ENCODE peak calls at places on chromosomes 2 and 18, in four cellular contexts. W is naive thymus-derived CD4-positive, alpha-beta T cell; C is breast epithelium; F is CD4-positive, CD25-positive, alpha-beta regulatory T cell. P is an unnamed sample.

GRCh38 chr2:7539077-7539476 is 621.9 kb downstream of the RNF144A start:
- DNase-seq in W (no peak), C (no peak), F (no peak), P (no peak)

GRCh38 chr2:157256621-157257020 is 884 bp upstream of the GALNT5 start:
- DNase-seq in W (no peak), C (no peak), F (no peak), P (no peak)

GRCh38 chr2:105439130-105439529 is 40.3 kb upstream of the FHL2 start:
- DNase-seq in W (no peak), C (no peak), F (no peak), P (no peak)

GRCh38 chr18:14969507-14969906 is 221.5 kb downstream of the ANKRD30B start:
- DNase-seq in W (no peak), C (no peak), F (no peak), P (no peak)

GRCh38 chr2:214529021-214529420 is 118.2 kb downstream of the VWC2L start:
- DNase-seq in W (no peak), C (no peak), F (no peak), P (no peak)

GRCh38 chr2:112646102-112646719 is 472 bp downstream of the SLC20A1 start:
- DNase-seq in W (no peak), C (no peak), F (no peak), P (no peak)

GRCh38 chr2:233354971-233355574 is 779 bp downstream of the DGKD start:
- DNase-seq in W (peak), C (peak), F (no peak), P (no peak)

GRCh38 chr2:72893594-72894319 is 6.5 kb downstream of the SPR start:
- DNase-seq in W (peak), C (no peak), F (no peak), P (no peak)

GRCh38 chr2:3470166-3470651 is 49.1 kb downstream of the ADI1 start:
- DNase-seq in W (no peak), C (peak), F (no peak), P (peak)

GRCh38 chr2:54598347-54599325 is 124.8 kb upstream of the EML6 start:
- DNase-seq in W (no peak), C (no peak), F (no peak), P (no peak)

GRCh38 chr2:216446343-216446742 is 34.1 kb downstream of the SMARCAL1 start:
- DNase-seq in W (no peak), C (no peak), F (no peak), P (no peak)

GRCh38 chr2:233084488-233084887 is 24.3 kb downstream of the INPP5D start:
- DNase-seq in W (peak), C (peak), F (peak), P (no peak)

GRCh38 chr18:77105021-77105420 is 27.6 kb downstream of the MBP start:
- DNase-seq in W (no peak), C (no peak), F (no peak), P (no peak)

GRCh38 chr18:78805840-78806239 is 173.8 kb upstream of the SALL3 start:
- DNase-seq in W (no peak), C (no peak), F (no peak), P (no peak)

GRCh38 chr2:31317387-31317786 is 83.4 kb downstream of the EHD3 start:
- DNase-seq in W (no peak), C (no peak), F (no peak), P (no peak)

GRCh38 chr2:20106746-20107145 is 55.3 kb upstream of the LAPTM4A start:
- DNase-seq in W (peak), C (no peak), F (no peak), P (peak)

GRCh38 chr2:241036964-241037421 is 38.6 kb downstream of the SNED1 start:
- DNase-seq in W (no peak), C (no peak), F (no peak), P (no peak)

GRCh38 chr2:20164734-20165242 is 60.1 kb downstream of the SDC1 start:
- DNase-seq in W (no peak), C (no peak), F (no peak), P (no peak)

GRCh38 chr2:1542971-1543370 is 129.7 kb downstream of the TPO start:
- DNase-seq in W (no peak), C (peak), F (no peak), P (no peak)

GRCh38 chr2:25314514-25315315 is 27.0 kb downstream of the DNMT3A start:
- DNase-seq in W (peak), C (no peak), F (peak), P (peak)

GRCh38 chr2:213306320-213306942 is 22.2 kb downstream of the SPAG16 start:
- DNase-seq in W (no peak), C (no peak), F (no peak), P (no peak)

GRCh38 chr2:8587251-8587791 is 94.5 kb upstream of the ID2 start:
- DNase-seq in W (no peak), C (no peak), F (no peak), P (no peak)

GRCh38 chr2:28415010-28415409 is 22.4 kb downstream of the FOSL2 start:
- DNase-seq in W (no peak), C (no peak), F (no peak), P (no peak)

GRCh38 chr2:36058953-36059352 is 296.6 kb upstream of the CRIM1 start:
- DNase-seq in W (no peak), C (no peak), F (no peak), P (no peak)

GRCh38 chr2:32061973-32062861 is 1.1 kb upstream of the SPAST start:
- DNase-seq in W (no peak), C (no peak), F (no peak), P (no peak)

GRCh38 chr2:163657257-163657656 is 78.6 kb downstream of the FIGN start:
- DNase-seq in W (no peak), C (no peak), F (no peak), P (no peak)

GRCh38 chr2:28102455-28102874 is 211.9 kb downstream of the BABAM2 start:
- DNase-seq in W (no peak), C (no peak), F (no peak), P (no peak)

GRCh38 chr2:240557808-240558207 is at the start of gene ANKMY1:
- DNase-seq in W (peak), C (no peak), F (peak), P (no peak)

GRCh38 chr2:5694016-5694690 is 2.0 kb downstream of the SOX11 start:
- DNase-seq in W (no peak), C (no peak), F (no peak), P (no peak)

GRCh38 chr18:1036926-1037325 is 132.3 kb downstream of the ADCYAP1 start:
- DNase-seq in W (no peak), C (no peak), F (no peak), P (no peak)

GRCh38 chr2:34910018-34910417 is 1310.9 kb upstream of the FAM98A start:
- DNase-seq in W (no peak), C (no peak), F (no peak), P (no peak)

GRCh38 chr2:241211276-241211675 is 22.8 kb downstream of the ANO7 start:
- DNase-seq in W (no peak), C (no peak), F (no peak), P (no peak)

GRCh38 chr2:142767847-142768246 is 109.6 kb upstream of the KYNU start:
- DNase-seq in W (no peak), C (no peak), F (no peak), P (no peak)

GRCh38 chr18:31977270-31977872 is 34.4 kb upstream of the TRAPPC8 start:
- DNase-seq in W (no peak), C (no peak), F (peak), P (peak)

GRCh38 chr2:72126186-72127100 is 21.2 kb downstream of the CYP26B1 start:
- DNase-seq in W (no peak), C (peak), F (no peak), P (no peak)

GRCh38 chr2:19244460-19245363 is 113.7 kb downstream of the OSR1 start:
- DNase-seq in W (no peak), C (no peak), F (no peak), P (no peak)

GRCh38 chr2:200317975-200318374 is 11.5 kb downstream of the SPATS2L start:
- DNase-seq in W (no peak), C (no peak), F (no peak), P (no peak)

GRCh38 chr2:162146906-162147305 is 5.1 kb downstream of the GCG start:
- DNase-seq in W (no peak), C (no peak), F (no peak), P (no peak)

GRCh38 chr2:121200419-121201315 is 84.3 kb downstream of the TFCP2L1 start:
- DNase-seq in W (no peak), C (no peak), F (no peak), P (no peak)

GRCh38 chr2:119429225-119430000 is 2.2 kb upstream of the TMEM37 start:
- DNase-seq in W (no peak), C (no peak), F (no peak), P (no peak)
- H3K27ac ChIP-seq in W (no peak), C (peak), F (no peak), P (no peak)

DNA sequence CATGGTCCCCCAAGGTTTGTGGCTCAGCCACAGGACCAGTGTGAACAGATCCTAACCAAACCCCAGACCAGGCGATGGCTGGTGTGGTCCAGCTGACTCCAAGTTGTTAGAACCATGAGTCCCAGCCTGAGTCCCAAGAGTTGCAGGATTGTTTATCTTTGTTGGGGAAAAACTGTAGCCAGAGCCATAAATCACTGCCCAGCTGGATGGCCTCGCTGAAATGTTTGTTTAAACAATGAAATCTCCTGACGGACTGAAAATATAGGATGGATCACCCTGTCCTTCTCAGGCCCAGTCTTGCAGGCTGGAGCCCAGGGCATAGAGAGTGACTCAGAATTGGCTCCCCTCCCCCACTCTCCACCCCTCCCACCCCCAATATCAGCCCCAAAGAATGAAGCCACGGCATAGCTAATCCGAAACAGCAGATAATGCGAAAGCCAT is 36.4 kb downstream of the PKDCC start:
- DNase-seq in W (no peak), C (no peak), F (no peak), P (no peak)
- H3K27ac ChIP-seq in W (no peak), C (no peak), F (no peak), P (no peak)

GRCh38 chr2:227551804-227552203 is 46.9 kb upstream of the SCYGR2 start:
- DNase-seq in W (no peak), C (no peak), F (no peak), P (no peak)

GRCh38 chr2:227545990-227546389 is 52.7 kb upstream of the SCYGR2 start:
- DNase-seq in W (no peak), C (no peak), F (no peak), P (no peak)
- H3K27ac ChIP-seq in W (no peak), C (no peak), F (no peak), P (no peak)

GRCh38 chr2:174967693-174968260 is 37.4 kb downstream of the CHN1 start:
- DNase-seq in W (no peak), C (no peak), F (no peak), P (no peak)

GRCh38 chr2:174967086-174967485 is 38.1 kb downstream of the CHN1 start:
- DNase-seq in W (no peak), C (no peak), F (no peak), P (no peak)

GRCh38 chr2:174970092-174970491 is 35.1 kb downstream of the CHN1 start:
- DNase-seq in W (no peak), C (no peak), F (no peak), P (no peak)

GRCh38 chr2:174971868-174972781 is 33.1 kb downstream of the CHN1 start:
- DNase-seq in W (no peak), C (no peak), F (no peak), P (no peak)

DNA sequence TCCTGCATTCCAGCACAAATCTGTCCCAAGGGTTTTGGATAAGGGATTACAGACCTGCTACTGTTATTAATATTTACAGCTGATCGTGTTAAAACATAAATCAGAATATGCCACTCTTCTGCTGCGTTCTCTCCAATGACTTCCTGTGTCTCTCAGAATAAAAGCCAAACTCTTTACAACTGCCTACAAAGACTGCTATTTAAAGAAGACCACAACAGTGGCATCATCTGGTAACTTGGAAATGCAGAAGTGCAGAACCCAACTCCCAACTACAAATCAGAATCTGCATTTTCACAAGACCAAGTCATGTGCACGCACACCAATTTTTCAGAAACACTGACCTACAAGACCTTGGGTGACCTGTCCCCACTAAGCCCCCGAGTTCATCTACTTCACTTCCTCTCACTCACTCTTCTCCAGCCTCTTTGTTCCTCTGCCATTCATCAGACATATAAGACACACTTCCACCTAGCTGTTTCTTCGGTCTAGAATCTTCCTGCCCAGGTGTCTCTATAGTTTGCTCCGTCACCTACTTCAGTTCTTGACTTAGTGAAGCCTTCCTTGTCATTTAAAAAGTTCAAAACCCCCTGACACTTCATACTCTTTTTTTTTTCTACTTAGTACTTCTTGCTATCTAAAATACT is 36.0 kb downstream of the CHN1 start:
- DNase-seq in W (no peak), C (no peak), F (no peak), P (no peak)
- H3K27ac ChIP-seq in W (no peak), C (no peak), F (no peak), P (no peak)

DNA sequence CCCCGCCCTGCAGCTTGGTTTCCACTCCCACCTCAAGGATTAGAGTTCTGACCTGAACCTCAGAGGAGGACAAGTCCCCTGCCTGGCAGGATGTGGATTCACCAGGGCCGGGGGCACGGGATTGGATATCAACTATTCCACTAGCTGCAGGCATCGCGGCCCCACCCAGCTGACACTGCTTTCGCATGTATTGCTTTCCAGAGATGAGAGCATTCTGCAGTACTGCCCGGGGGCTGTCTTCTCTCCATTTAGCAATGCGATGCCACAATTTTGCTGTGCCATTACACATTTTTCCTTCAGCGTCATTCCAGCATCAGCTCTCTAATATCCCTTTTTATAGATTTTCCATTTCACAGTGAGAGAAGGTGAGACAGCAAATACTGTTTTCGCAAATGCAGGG is 42.0 kb downstream of the CTIF start:
- DNase-seq in W (no peak), C (no peak), F (no peak), P (no peak)
- H3K27ac ChIP-seq in W (no peak), C (no peak), F (no peak), P (peak)

GRCh38 chr18:74806073-74806472 is 208.4 kb downstream of the ZNF407 start:
- DNase-seq in W (no peak), C (no peak), F (no peak), P (no peak)

GRCh38 chr18:74804677-74805076 is 207.0 kb downstream of the ZNF407 start:
- DNase-seq in W (no peak), C (no peak), F (no peak), P (no peak)

GRCh38 chr18:74800098-74800497 is 202.4 kb downstream of the ZNF407 start:
- DNase-seq in W (no peak), C (no peak), F (no peak), P (no peak)

GRCh38 chr18:74803769-74804168 is 206.1 kb downstream of the ZNF407 start:
- DNase-seq in W (no peak), C (no peak), F (no peak), P (no peak)

GRCh38 chr18:74803117-74803516 is 205.4 kb downstream of the ZNF407 start:
- DNase-seq in W (no peak), C (no peak), F (no peak), P (no peak)
- H3K27ac ChIP-seq in W (no peak), C (no peak), F (no peak), P (no peak)

GRCh38 chr2:69162121-69162520 is 149.1 kb downstream of the ANTXR1 start:
- DNase-seq in W (no peak), C (no peak), F (no peak), P (no peak)
- H3K27ac ChIP-seq in W (no peak), C (no peak), F (no peak), P (no peak)

GRCh38 chr2:43579275-43579981 is 16.4 kb downstream of the THADA start:
- DNase-seq in W (no peak), C (no peak), F (no peak), P (no peak)

GRCh38 chr2:43576983-43577892 is 18.6 kb downstream of the THADA start:
- DNase-seq in W (no peak), C (no peak), F (peak), P (no peak)
- H3K27ac ChIP-seq in W (no peak), C (peak), F (no peak), P (no peak)

GRCh38 chr2:10675126-10675525 is 14.6 kb downstream of the NOL10 start:
- DNase-seq in W (no peak), C (no peak), F (no peak), P (no peak)
- H3K27ac ChIP-seq in W (no peak), C (no peak), F (no peak), P (no peak)

GRCh38 chr2:130385709-130386108 is 29.9 kb downstream of the PTPN18 start:
- DNase-seq in W (no peak), C (no peak), F (no peak), P (no peak)
- H3K27ac ChIP-seq in W (no peak), C (no peak), F (no peak), P (peak)